ENCODE peak calls at places on chromosomes 6 and 20, in eight cellular contexts. J, G, F, C, T, D, P and Q are unnamed samples.

GRCh38 chr6:9482030-9482731 is 932.7 kb downstream of the TFAP2A start:
- DNase-seq in J (no peak), G (no peak), F (peak; percentile 92), C (no peak), T (no peak), D (peak; percentile 44), P (no peak), Q (peak; percentile 85)

GRCh38 chr6:7568021-7568420 is 22.0 kb upstream of the SNRNP48 start:
- DNase-seq in J (no peak), G (no peak), F (no peak), C (no peak), T (no peak), D (no peak), P (no peak), Q (no peak)

GRCh38 chr6:47153066-47153755 is 111.1 kb upstream of the ADGRF1 start:
- DNase-seq in J (no peak), G (no peak), F (no peak), C (no peak), T (no peak), D (peak; percentile 48), P (no peak), Q (peak; percentile 64)

GRCh38 chr6:41519748-41520699 is 26.2 kb upstream of the FOXP4 start:
- DNase-seq in J (no peak), G (no peak), F (no peak), C (no peak), T (peak; percentile 70), D (no peak), P (no peak), Q (no peak)

GRCh38 chr20:35264755-35265154 is 13.2 kb downstream of the MMP24OS start:
- DNase-seq in J (no peak), G (no peak), F (no peak), C (no peak), T (no peak), D (peak; percentile 61), P (no peak), Q (no peak)

GRCh38 chr6:69771158-69771906 is 25.5 kb downstream of the LMBRD1 start:
- DNase-seq in J (no peak), G (no peak), F (no peak), C (no peak), T (no peak), D (no peak), P (no peak), Q (no peak)

GRCh38 chr6:143200035-143200770 is 139.5 kb downstream of the AIG1 start:
- DNase-seq in J (no peak), G (no peak), F (no peak), C (no peak), T (no peak), D (no peak), P (no peak), Q (peak; percentile 80)

GRCh38 chr6:101397199-101397598 is 3.7 kb downstream of the GRIK2 start:
- DNase-seq in J (no peak), G (no peak), F (peak; percentile 2), C (no peak), T (no peak), D (no peak), P (no peak), Q (peak; percentile 33)

GRCh38 chr6:98384766-98385165 is 449.6 kb upstream of the POU3F2 start:
- DNase-seq in J (no peak), G (no peak), F (no peak), C (no peak), T (no peak), D (no peak), P (no peak), Q (no peak)

GRCh38 chr6:113529191-113529590 is 328.0 kb upstream of the MARCKS start:
- DNase-seq in J (no peak), G (no peak), F (no peak), C (no peak), T (no peak), D (no peak), P (no peak), Q (peak; percentile 15)

GRCh38 chr6:2970753-2971419 is 481 bp downstream of the SERPINB6 start:
- DNase-seq in J (peak; percentile 97), G (peak; percentile 38), F (peak; percentile 47), C (peak; percentile 53), T (no peak), D (peak; percentile 41), P (peak; percentile 81), Q (peak; percentile 59)

GRCh38 chr6:22045261-22045912 is 251.4 kb downstream of the PRL start:
- DNase-seq in J (no peak), G (no peak), F (no peak), C (no peak), T (no peak), D (no peak), P (no peak), Q (no peak)

GRCh38 chr20:50534567-50534966 is 24.4 kb downstream of the PTPN1 start:
- DNase-seq in J (no peak), G (no peak), F (peak; percentile 89), C (no peak), T (no peak), D (no peak), P (no peak), Q (no peak)

GRCh38 chr20:50538276-50538675 is 28.1 kb downstream of the PTPN1 start:
- DNase-seq in J (no peak), G (no peak), F (no peak), C (peak; percentile 57), T (no peak), D (no peak), P (no peak), Q (no peak)

GRCh38 chr20:50535162-50535561 is 25.0 kb downstream of the PTPN1 start:
- DNase-seq in J (no peak), G (no peak), F (no peak), C (no peak), T (no peak), D (no peak), P (no peak), Q (no peak)

GRCh38 chr20:50536333-50536732 is 26.1 kb downstream of the PTPN1 start:
- DNase-seq in J (no peak), G (no peak), F (no peak), C (no peak), T (no peak), D (no peak), P (no peak), Q (no peak)

DNA sequence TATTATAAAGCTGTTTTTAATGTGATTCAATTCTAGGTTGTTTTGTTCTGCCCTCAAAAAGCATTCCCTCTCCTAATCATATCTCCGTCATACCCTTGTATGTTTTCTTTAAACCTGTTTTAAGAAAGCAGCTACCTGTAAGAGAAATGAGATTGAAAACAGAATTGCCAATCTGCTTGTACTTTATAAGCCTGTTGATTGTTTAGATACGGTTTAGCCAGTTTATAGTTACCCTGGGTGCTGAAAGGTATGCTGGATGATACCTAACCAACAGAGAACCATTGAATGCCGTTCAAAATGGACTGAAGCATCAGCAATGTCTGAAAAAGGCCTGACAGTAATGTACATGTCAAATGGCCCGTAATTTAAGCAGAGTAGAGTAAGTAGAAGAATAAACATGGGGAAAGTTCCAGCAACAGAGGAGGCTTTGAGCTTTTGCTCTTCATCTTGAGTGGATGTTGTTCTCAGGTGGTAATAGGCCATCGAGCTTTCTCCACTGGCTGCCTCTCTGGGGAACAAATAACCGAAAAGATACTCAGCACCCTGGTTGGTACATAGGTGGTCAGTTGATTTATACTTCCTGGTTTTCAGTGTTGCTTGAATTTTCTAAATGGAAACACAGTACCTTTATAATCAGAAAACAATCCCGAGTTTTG is 27.5 kb downstream of the PTPN1 start:
- DNase-seq in J (no peak), G (no peak), F (no peak), C (no peak), T (no peak), D (no peak), P (no peak), Q (no peak)
- H3K4me1 ChIP-seq in J (peaks cover 53% of the 10 kb centered on the region), G (peaks cover 69% of the 10 kb centered on the region), F (peaks cover 29% of the 10 kb centered on the region), C (peaks cover 13% of the 10 kb centered on the region), T (peaks cover 20% of the 10 kb centered on the region), D (peaks cover 38% of the 10 kb centered on the region), P (peaks cover 26% of the 10 kb centered on the region), Q (peaks cover 9% of the 10 kb centered on the region)

GRCh38 chr20:13274311-13274965 is 53.4 kb downstream of the ISM1 start:
- DNase-seq in J (peak; percentile 42), G (no peak), F (no peak), C (no peak), T (no peak), D (no peak), P (no peak), Q (no peak)
- H3K4me3 ChIP-seq in J (no peak overlapping the region), G (no peak overlapping the region), F (no peak overlapping the region), C (no peak overlapping the region), T (no peak overlapping the region), D (no peak overlapping the region), P (no peak overlapping the region), Q (no peak overlapping the region)

DNA sequence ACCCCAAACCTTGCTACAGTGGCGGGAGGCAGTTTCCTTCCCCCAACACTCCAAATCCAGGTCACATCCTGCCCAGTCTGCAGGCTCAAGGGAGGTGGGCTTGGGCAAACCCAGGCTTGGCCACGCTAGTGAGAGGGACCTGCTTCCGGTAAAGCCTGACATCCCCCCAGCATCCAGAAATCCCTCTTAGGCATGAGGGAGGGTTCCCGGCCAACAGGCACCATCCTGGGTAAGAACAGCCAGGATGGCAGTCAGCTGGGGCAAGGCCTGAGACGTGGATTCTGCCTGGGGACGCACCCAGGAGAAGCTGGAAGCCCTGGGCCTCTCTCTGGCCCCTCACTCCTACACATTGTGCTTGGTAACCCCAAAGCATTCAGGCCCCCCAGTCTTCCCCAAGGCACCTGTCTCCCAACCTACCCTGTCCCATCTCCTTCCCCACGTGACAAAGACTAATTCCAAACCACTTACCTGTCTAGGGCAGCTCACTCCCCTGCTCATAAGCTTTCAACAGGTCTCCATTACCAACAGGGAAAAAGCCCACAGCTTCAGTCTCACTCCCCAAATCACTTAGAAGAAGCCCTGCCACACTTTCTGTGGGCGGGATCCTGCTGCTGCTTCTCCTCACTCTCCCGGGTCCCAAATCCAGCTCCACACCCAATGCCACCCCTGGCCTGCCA is 2.1 kb downstream of the C20orf144 start:
- DNase-seq in J (no peak), G (no peak), F (no peak), C (no peak), T (no peak), D (no peak), P (peak; percentile 47), Q (no peak)
- H3K4me1 ChIP-seq in J (peaks cover 18% of the 10 kb centered on the region), G (peaks cover 33% of the 10 kb centered on the region), F (peaks cover 20% of the 10 kb centered on the region), C (peaks cover 4% of the 10 kb centered on the region), T (peaks cover 5% of the 10 kb centered on the region), D (peaks cover 15% of the 10 kb centered on the region), P (peaks cover 9% of the 10 kb centered on the region), Q (peaks cover 11% of the 10 kb centered on the region)

GRCh38 chr6:53250761-53251672 is 97.7 kb downstream of the ELOVL5 start:
- DNase-seq in J (no peak), G (no peak), F (peak; percentile 21), C (no peak), T (no peak), D (no peak), P (no peak), Q (peak; percentile 23)
- H3K4me3 ChIP-seq in J (no peak overlapping the region), G (no peak overlapping the region), F (no peak overlapping the region), C (no peak overlapping the region), T (no peak overlapping the region), D (no peak overlapping the region), P (no peak overlapping the region), Q (no peak overlapping the region)